ENCODE peak calls at places on chromosomes 2 and 18, in five cellular contexts. F is thoracic aorta, V is PC-9, K is AG04450, E is HCT116. Z is an unnamed sample.

GRCh38 chr2:117470311-117471095 is 344.0 kb upstream of the DDX18 start:
- DNase-seq in F (no peak), V (no peak), K (no peak), E (peak), Z (no peak)

GRCh38 chr2:58357521-58357920 is 116.4 kb upstream of the FANCL start:
- DNase-seq in F (no peak), V (no peak), K (no peak), E (no peak), Z (no peak)

GRCh38 chr2:72457801-72458516 is 310.3 kb upstream of the CYP26B1 start:
- DNase-seq in F (no peak), V (peak), K (no peak), E (no peak), Z (no peak)

GRCh38 chr2:68853915-68854314 is 17.3 kb downstream of the BMP10 start:
- DNase-seq in F (no peak), V (no peak), K (no peak), E (no peak), Z (no peak)

GRCh38 chr2:73081181-73081671 is 9.7 kb upstream of the SFXN5 start:
- DNase-seq in F (no peak), V (no peak), K (no peak), E (no peak), Z (no peak)

GRCh38 chr2:18578033-18578432 is 11.3 kb downstream of the NT5C1B start:
- DNase-seq in F (no peak), V (no peak), K (no peak), E (no peak), Z (no peak)

GRCh38 chr18:73679941-73680700 is 467.5 kb downstream of the FBXO15 start:
- DNase-seq in F (no peak), V (no peak), K (no peak), E (no peak), Z (no peak)

GRCh38 chr2:219245148-219245898 is at the start of the genes GLB1L and STK16:
- DNase-seq in F (no peak), V (peak), K (peak), E (peak), Z (peak)

GRCh38 chr2:57696016-57696415 is 350.6 kb upstream of the VRK2 start:
- DNase-seq in F (no peak), V (peak), K (no peak), E (peak), Z (no peak)

GRCh38 chr2:85902496-85902895 is 13.7 kb upstream of the ST3GAL5 start:
- DNase-seq in F (no peak), V (no peak), K (no peak), E (no peak), Z (peak)

GRCh38 chr2:217609952-217610351 is 392.8 kb downstream of the TNS1 start:
- DNase-seq in F (no peak), V (no peak), K (no peak), E (no peak), Z (no peak)

GRCh38 chr2:47569658-47570398 is 166.9 kb downstream of the MSH2 start:
- DNase-seq in F (no peak), V (no peak), K (no peak), E (no peak), Z (no peak)

GRCh38 chr18:78753240-78753639 is 226.4 kb upstream of the SALL3 start:
- DNase-seq in F (no peak), V (no peak), K (no peak), E (no peak), Z (no peak)

GRCh38 chr2:159128191-159128590 is 158.3 kb downstream of the WDSUB1 start:
- DNase-seq in F (no peak), V (no peak), K (no peak), E (no peak), Z (no peak)

GRCh38 chr2:138485019-138485418 is 16.6 kb upstream of the SPOPL start:
- DNase-seq in F (no peak), V (no peak), K (no peak), E (no peak), Z (no peak)

GRCh38 chr2:208657468-208657867 is 250.9 kb downstream of the PTH2R start:
- DNase-seq in F (no peak), V (no peak), K (no peak), E (peak), Z (no peak)
- TF ChIP-seq CTCF in F (no peak), V (no peak), K (no peak), E (peak), Z (no peak)

DNA sequence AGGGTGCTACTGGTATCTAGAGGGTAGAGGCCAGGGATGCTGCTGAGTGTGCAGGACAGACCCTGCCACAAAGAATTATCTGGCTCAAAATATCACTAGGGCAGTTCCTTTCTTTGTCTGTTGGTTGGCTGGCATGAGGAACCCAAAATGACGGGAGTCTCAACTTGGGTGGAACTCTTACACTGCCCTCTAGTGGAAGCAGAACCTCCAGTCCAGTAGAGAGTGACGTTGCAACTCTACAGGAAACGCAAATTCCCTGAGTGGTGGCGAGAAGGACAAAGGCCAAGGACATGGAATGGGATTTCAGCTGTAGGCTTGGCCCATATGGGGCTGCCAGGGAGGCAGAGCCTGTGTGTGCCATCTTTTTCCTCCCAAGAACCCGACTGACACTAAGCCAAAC is 47.1 kb downstream of the COPS8 start:
- DNase-seq in F (no peak), V (no peak), K (no peak), E (peak), Z (no peak)
- TF ChIP-seq CTCF in F (no peak), V (peak), K (peak), E (peak), Z (no peak)

DNA sequence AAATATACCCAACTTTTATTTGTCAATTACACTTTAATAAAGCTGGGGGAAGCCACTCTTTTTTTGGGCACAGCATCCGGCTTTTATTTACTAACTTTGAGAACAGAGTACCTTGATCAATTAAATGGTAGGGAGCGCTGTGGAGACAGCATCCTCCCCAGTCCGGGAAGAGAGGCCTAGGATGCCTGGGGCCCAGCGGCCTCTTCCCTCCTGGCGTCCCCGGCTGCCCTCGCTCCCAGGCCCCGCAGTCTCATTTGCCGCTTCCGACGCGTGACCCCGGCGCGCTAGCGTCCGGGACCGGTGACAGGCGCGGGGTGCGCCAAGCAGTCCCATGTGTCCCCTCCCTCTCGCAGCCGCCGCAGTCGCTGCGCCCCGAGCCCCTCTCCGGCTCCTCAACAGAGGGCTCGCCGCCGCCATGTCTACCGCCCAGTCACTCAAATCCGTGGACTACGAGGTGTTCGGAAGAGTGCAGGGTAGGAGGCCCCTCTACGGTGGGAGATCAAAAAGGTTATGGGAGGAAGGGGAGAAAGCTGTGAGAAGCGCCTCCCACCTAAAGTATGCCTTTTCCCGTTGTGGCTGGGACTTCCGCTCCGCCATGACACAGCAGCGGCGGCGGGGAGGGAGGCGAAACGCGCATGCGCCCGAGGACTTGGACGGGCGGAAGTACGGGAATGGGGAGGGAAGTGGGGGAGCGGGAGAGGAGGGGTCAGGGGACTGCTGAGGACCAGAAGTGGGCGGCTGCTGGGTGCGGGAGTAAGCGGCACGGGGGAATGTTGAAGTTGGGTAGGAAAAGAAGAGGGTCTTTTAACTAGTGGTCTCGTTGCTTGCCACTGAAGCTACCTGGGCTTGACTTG is at the start of gene ACYP2:
- DNase-seq in F (peak), V (peak), K (peak), E (peak), Z (peak)
- TF ChIP-seq CTCF in F (no peak), V (peak), K (peak), E (no peak), Z (no peak)

GRCh38 chr18:1273469-1273868 is 368.8 kb downstream of the ADCYAP1 start:
- DNase-seq in F (no peak), V (no peak), K (no peak), E (no peak), Z (no peak)
- TF ChIP-seq CTCF in F (no peak), V (no peak), K (no peak), E (no peak), Z (no peak)

DNA sequence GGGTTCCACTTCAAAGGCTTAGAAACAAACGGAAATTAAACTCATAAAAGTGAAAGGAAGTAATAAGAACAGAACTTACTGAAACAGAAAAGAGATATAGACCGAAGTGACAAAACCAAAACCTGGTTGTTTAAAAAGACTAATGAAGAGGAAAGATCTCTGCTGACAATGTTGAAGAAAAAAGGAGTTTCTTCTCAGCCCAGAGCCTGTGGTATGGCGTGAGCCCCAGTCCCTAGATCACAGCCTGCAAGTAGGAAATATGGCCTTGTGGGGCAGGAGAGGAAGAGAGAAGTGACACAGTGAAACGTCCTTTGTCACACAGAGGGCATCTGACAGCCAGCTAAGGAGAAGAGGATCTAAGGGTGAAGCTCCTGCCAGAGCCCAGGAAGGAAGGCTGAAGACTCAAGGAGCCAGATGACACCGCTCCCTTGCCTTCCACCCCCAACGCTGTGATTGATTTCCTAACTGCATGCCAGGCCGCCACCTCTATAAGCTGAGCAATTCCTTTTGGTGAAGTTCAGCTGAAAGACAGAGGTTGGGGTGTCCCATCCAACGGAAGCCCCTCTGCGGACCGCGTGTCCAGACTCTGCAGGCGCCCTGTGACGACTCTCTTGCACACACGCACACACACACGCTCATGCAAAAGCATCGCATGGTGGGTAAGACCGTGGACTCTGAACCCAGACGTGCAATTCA is 141.1 kb downstream of the HDAC4 start:
- DNase-seq in F (no peak), V (no peak), K (no peak), E (no peak), Z (no peak)
- TF ChIP-seq CTCF in F (no peak), V (no peak), K (no peak), E (no peak), Z (no peak)

GRCh38 chr2:142992843-142993242 is 115.4 kb downstream of the KYNU start:
- DNase-seq in F (no peak), V (no peak), K (no peak), E (no peak), Z (no peak)

GRCh38 chr2:142991295-142991694 is 113.8 kb downstream of the KYNU start:
- DNase-seq in F (no peak), V (peak), K (no peak), E (no peak), Z (no peak)

GRCh38 chr2:142984657-142985056 is 107.2 kb downstream of the KYNU start:
- DNase-seq in F (no peak), V (no peak), K (no peak), E (no peak), Z (no peak)

DNA sequence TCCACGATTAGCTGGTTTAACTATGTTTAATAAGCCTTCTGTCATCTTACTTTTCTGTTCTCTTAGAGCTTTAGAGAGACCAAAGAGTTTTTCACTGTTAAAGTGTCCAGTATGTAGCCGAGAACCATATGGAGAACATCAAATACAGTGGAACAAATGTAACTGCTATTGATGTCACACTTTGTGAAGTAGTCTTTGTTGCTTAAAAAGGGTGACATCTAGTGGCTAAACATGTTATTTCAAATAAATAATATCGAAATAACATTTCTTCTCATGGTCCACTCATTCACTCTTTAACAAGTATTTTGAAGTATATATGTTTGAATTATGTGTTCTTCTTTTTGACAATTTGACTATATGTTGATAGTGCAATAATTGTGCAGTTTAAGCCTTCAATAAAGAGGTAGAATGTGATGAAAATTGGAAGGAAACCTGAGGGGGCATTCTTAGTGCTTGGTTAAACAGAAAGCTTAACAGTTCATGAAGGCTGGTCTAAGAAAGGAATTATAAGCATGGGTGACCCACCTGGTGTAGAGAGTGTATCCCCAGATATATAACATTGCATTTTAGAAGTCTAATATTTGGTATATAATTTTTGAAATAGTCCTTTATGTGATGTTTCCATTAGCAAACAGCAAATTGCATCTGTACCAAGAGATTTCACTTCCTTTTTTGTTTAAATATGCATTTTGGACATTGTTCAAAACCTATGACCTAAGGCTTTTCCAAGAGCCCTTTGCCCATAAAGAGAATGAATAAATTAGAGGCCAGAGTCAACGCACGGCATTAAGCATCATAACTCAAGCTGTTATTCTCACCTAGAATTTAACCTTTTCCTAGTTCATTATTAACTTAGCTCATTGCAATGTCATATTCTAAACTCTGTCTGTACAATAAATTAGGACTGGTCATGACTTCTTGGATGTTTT is 112.1 kb downstream of the KYNU start:
- DNase-seq in F (no peak), V (peak), K (no peak), E (peak), Z (no peak)
- TF ChIP-seq CTCF in F (peak), V (peak), K (peak), E (no peak), Z (no peak)

DNA sequence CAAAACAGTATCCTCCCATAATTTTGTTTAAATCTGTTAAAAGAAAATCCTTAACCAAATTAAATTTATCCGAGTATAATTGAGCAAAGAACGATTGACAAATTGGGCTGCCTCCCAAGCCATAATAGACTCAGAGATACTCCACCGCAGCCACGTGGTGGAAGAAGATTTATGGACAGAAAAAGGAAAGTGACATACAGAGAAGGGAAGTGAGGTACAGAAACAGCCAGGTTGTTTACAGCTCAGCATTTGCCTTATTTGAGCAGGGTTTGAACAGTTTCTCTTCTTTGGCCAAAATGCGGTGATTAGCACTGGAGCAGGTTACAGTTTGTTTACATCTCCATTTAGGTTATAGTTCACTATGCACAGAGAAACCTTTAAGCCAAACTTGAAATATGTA is 60.8 kb downstream of the KYNU start:
- DNase-seq in F (no peak), V (no peak), K (no peak), E (no peak), Z (no peak)
- TF ChIP-seq CTCF in F (no peak), V (no peak), K (no peak), E (no peak), Z (no peak)

DNA sequence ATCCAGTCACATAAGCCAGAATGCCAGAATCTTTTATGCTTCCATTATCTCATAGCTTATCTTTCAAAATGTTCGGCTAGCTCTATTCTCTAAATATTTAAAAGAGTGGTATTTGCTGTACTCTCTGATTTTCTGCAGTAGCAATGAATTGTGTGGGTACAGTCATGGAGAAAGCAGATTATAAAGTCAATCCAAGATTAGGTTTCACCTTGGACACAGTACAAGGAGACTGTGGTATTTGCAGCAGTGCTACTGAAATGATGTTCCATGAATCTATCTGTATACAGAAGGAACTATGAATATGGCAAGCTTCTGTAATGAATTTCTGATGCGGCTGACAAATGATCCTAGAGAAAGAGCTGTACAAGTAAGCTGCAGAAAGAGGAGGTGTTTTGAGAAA is 15.4 kb upstream of the DSEL start:
- DNase-seq in F (no peak), V (no peak), K (no peak), E (no peak), Z (no peak)
- TF ChIP-seq CTCF in F (no peak), V (no peak), K (no peak), E (no peak), Z (no peak)

GRCh38 chr18:77197073-77197472 is 52.6 kb upstream of the GALR1 start:
- DNase-seq in F (no peak), V (no peak), K (no peak), E (peak), Z (no peak)
- TF ChIP-seq CTCF in F (no peak), V (no peak), K (peak), E (peak), Z (no peak)